ENCODE peak calls at places on chromosomes 4 and X, in four cellular contexts. P is GM20000, Y is lower leg skin, U is tibial artery. K is an unnamed sample.

GRCh38 chr4:173231916-173232315 is 63.3 kb downstream of the GALNT7 start:
- DNase-seq in P (no peak), Y (no peak), U (no peak), K (peak; percentile 12)

GRCh38 chrX:104113237-104113965 is 1.1 kb downstream of the ZCCHC18 start:
- DNase-seq in P (peak; percentile 37), Y (no peak), U (peak; percentile 25), K (peak; percentile 22)

GRCh38 chr4:184843984-184844554 is 18.3 kb upstream of the ACSL1 start:
- DNase-seq in P (no peak), Y (no peak), U (no peak), K (no peak)

GRCh38 chr4:100895572-100896197 is 377.9 kb upstream of the EMCN start:
- DNase-seq in P (peak; percentile 28), Y (no peak), U (no peak), K (no peak)

GRCh38 chrX:153845842-153846241 is 15.5 kb upstream of the PDZD4 start:
- DNase-seq in P (no peak), Y (no peak), U (no peak), K (no peak)

GRCh38 chr4:76532810-76533209 is 97.8 kb downstream of the SHROOM3 start:
- DNase-seq in P (no peak), Y (no peak), U (no peak), K (no peak)

GRCh38 chrX:152915541-152916241 is 17.8 kb downstream of the ZNF185 start:
- DNase-seq in P (peak; percentile 59), Y (no peak), U (no peak), K (peak; percentile 66)

GRCh38 chr4:98514930-98515809 is 143.2 kb downstream of the TSPAN5 start:
- DNase-seq in P (no peak), Y (no peak), U (peak; percentile 28), K (no peak)

GRCh38 chr4:94084155-94084554 is 123.5 kb upstream of the SMARCAD1 start:
- DNase-seq in P (no peak), Y (no peak), U (no peak), K (no peak)

GRCh38 chrX:100410083-100410590 is at the start of gene PCDH19:
- DNase-seq in P (peak; percentile 40), Y (no peak), U (no peak), K (peak; percentile 16)

GRCh38 chrX:14630724-14631123 is 101.4 kb downstream of the GLRA2 start:
- DNase-seq in P (no peak), Y (no peak), U (no peak), K (no peak)

GRCh38 chr4:119034276-119035008 is 101.2 kb upstream of the MYOZ2 start:
- DNase-seq in P (no peak), Y (no peak), U (no peak), K (no peak)

GRCh38 chr4:109398928-109399327 is 34.7 kb upstream of the SEC24B start:
- DNase-seq in P (no peak), Y (no peak), U (no peak), K (no peak)

GRCh38 chr4:161714022-161714751 is 449.6 kb downstream of the FSTL5 start:
- DNase-seq in P (no peak), Y (no peak), U (no peak), K (no peak)

GRCh38 chrX:132561974-132562373 is 73.1 kb upstream of the MBNL3 start:
- DNase-seq in P (no peak), Y (no peak), U (no peak), K (no peak)

GRCh38 chr4:94486372-94486801 is 34.6 kb downstream of the PDLIM5 start:
- DNase-seq in P (no peak), Y (no peak), U (no peak), K (no peak)

GRCh38 chr4:98222306-98222705 is 38.9 kb upstream of the RAP1GDS1 start:
- DNase-seq in P (no peak), Y (no peak), U (no peak), K (no peak)

GRCh38 chr4:666436-666810 is 7.7 kb downstream of the ATP5ME start:
- DNase-seq in P (no peak), Y (no peak), U (no peak), K (no peak)

GRCh38 chr4:98261291-98262271 is at the start of gene RAP1GDS1:
- DNase-seq in P (peak; percentile 23), Y (peak; percentile 86), U (peak; percentile 41), K (peak; percentile 28)

GRCh38 chr4:87679449-87680169 is 29.5 kb downstream of the DMP1 start:
- DNase-seq in P (peak; percentile 31), Y (no peak), U (peak; percentile 43), K (peak; percentile 34)

GRCh38 chr4:39446842-39447573 is 11.7 kb downstream of the RPL9 start:
- DNase-seq in P (peak; percentile 81), Y (peak; percentile 89), U (peak; percentile 49), K (no peak)

GRCh38 chr4:52925531-52925968 is 63.4 kb downstream of the RASL11B start:
- DNase-seq in P (no peak), Y (no peak), U (no peak), K (no peak)